ENCODE peak calls at places on chromosomes 1 and 21, in seven cellular contexts. E is activated T-helper 1 cell treated with anti-CD3 and anti-CD28 coated beads, Interleukin-2, amount 50 U/mL, for 16 hours; K is DMS153; B is ELF-1; D is transverse colon; C is activated B cell treated with CpG ODN at 0.5 μM for 24 hours; I is activated CD8-positive, alpha-beta memory T cell treated with anti-CD3 and anti-CD28 coated beads, Interleukin-2, amount 50 U/mL, for 48 hours. Y is an unnamed sample.

GRCh38 chr1:67058761-67059160 is 4.8 kb upstream of the SLC35D1 start:
- DNase-seq in E (no peak), K (no peak), B (no peak), D (no peak), C (no peak), I (no peak), Y (no peak)

GRCh38 chr1:159084152-159084551 is 7.6 kb upstream of the AIM2 start:
- DNase-seq in E (no peak), K (no peak), B (no peak), D (no peak), C (no peak), I (no peak), Y (no peak)

GRCh38 chr1:178928985-178929384 is 58.1 kb upstream of the ANGPTL1 start:
- DNase-seq in E (no peak), K (no peak), B (no peak), D (no peak), C (no peak), I (no peak), Y (no peak)

GRCh38 chr1:171441278-171441677 is 44.1 kb upstream of the PRRC2C start:
- DNase-seq in E (no peak), K (no peak), B (no peak), D (no peak), C (no peak), I (no peak), Y (no peak)

GRCh38 chr21:14358775-14359174 is 24.2 kb downstream of the HSPA13 start:
- DNase-seq in E (no peak), K (no peak), B (no peak), D (no peak), C (no peak), I (no peak), Y (no peak)

GRCh38 chr1:43879414-43879813 is 54.2 kb upstream of the ARTN start:
- DNase-seq in E (no peak), K (no peak), B (no peak), D (no peak), C (no peak), I (no peak), Y (no peak)

GRCh38 chr1:154957258-154957657 is 1.4 kb upstream of the PBXIP1 start:
- DNase-seq in E (no peak), K (no peak), B (peak; percentile 29), D (no peak), C (no peak), I (no peak), Y (no peak)

GRCh38 chr1:32151319-32151787 is 28.1 kb upstream of the TXLNA start:
- DNase-seq in E (no peak), K (no peak), B (no peak), D (no peak), C (no peak), I (no peak), Y (no peak)

GRCh38 chr21:44253832-44254700 is 7.6 kb downstream of the DNMT3L start:
- DNase-seq in E (no peak), K (no peak), B (no peak), D (no peak), C (peak; percentile 13), I (peak; percentile 41), Y (no peak)

Y was measured in left colon.